ENCODE peak calls at places on chromosome 1, in six cellular contexts. H is heart right ventricle; Z is ascending aorta; A is AG04450; R is heart left ventricle; P is naive thymus-derived CD4-positive, alpha-beta T cell. X is an unnamed sample.

GRCh38 chr1:18632711-18633427 is 2.2 kb downstream of the PAX7 start:
- DNase-seq in Z (no peak), R (no peak), P (no peak), A (no peak), H (no peak), X (no peak)

GRCh38 chr1:197435224-197435623 is 167.2 kb downstream of the CRB1 start:
- DNase-seq in R (no peak), P (no peak), A (no peak), Z (no peak), H (no peak), X (no peak)

GRCh38 chr1:147478556-147478955 is 62.7 kb upstream of the BCL9 start:
- DNase-seq in P (no peak), Z (no peak), A (no peak), R (no peak), H (no peak), X (no peak)

GRCh38 chr1:44454704-44455103 is 49.6 kb downstream of the RNF220 start:
- DNase-seq in Z (no peak), A (no peak), H (no peak), P (no peak), R (no peak), X (no peak)

GRCh38 chr1:84260852-84261518 is 40.5 kb upstream of the SAMD13 start:
- DNase-seq in Z (no peak), H (no peak), R (no peak), P (no peak), A (no peak), X (no peak)

GRCh38 chr1:219837274-219837993 is 90.9 kb downstream of the SLC30A10 start:
- DNase-seq in R (no peak), P (no peak), Z (no peak), H (no peak), A (peak), X (no peak)

GRCh38 chr1:99727575-99728190 is 38.8 kb downstream of the FRRS1 start:
- DNase-seq in H (no peak), R (no peak), A (no peak), P (no peak), Z (no peak), X (no peak)

GRCh38 chr1:204733289-204733688 is 47.8 kb upstream of the LRRN2 start:
- DNase-seq in Z (no peak), H (no peak), A (no peak), P (no peak), R (no peak), X (no peak)

GRCh38 chr1:174954686-174955669 is 44.8 kb upstream of the CACYBP start:
- DNase-seq in H (no peak), R (no peak), P (no peak), Z (no peak), A (no peak), X (no peak)
- H3K27ac ChIP-seq in H (no peak), R (peak), P (no peak), Z (no peak), A (no peak), X (peak)

GRCh38 chr1:161164901-161165620 is 1.2 kb upstream of the PPOX start:
- DNase-seq in P (no peak), Z (no peak), A (no peak), R (no peak), H (no peak), X (no peak)
- H3K27ac ChIP-seq in P (peak), Z (peak), A (peak), R (peak), H (peak), X (peak)

GRCh38 chr1:156509424-156510035 is 9.0 kb upstream of the MEF2D start:
- DNase-seq in R (no peak), Z (no peak), A (no peak), H (no peak), P (no peak), X (no peak)
- H3K27ac ChIP-seq in R (peak), Z (peak), A (no peak), H (peak), P (no peak), X (peak)

DNA sequence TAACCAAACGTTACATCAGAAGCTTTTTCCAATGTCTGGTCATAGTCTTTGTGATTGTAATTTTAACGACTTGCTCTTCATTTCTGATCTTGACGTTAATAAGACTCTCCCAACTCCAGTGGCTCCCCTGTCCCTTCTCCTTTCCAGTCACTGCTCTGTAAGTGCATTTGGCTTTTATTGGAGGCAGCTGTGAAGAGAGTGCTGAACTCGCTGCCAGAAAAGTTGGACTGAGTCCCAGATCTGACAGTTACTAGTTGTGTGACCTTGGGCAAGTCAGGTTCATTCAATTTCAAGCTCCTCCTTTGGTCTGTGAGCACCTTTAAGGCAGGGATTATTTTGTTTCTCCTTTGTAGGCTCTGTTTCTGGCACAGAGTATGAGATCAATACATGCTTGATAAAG is 109.6 kb upstream of the TSPAN2 start:
- DNase-seq in R (peak), H (no peak), P (no peak), Z (no peak), A (no peak), X (no peak)
- H3K27ac ChIP-seq in R (no peak), H (no peak), P (no peak), Z (no peak), A (no peak), X (no peak)

DNA sequence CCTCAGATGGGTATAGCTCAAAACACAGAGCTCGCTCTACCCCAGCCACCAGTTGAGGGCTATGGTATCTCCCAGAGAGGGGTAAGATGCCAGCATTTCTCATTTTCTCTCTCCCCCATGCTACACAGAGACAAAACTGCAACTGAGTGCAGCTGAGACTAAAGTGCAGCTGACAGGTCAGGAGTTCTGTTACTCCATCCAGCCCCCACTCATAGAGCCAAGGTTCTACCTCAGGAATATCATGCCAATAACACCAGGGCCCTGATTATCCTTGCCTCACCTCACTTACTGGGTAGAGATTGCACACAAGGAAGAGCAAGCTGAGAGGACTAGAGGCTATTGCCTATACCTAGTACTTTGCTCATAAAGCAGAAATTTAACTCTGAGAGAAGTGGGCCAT is 34.6 kb downstream of the DPYD start:
- DNase-seq in A (no peak), P (no peak), H (no peak), R (no peak), Z (no peak), X (no peak)
- H3K27ac ChIP-seq in A (no peak), P (no peak), H (no peak), R (no peak), Z (no peak), X (no peak)

GRCh38 chr1:227934476-227935313 is 13.0 kb downstream of the WNT9A start:
- DNase-seq in Z (no peak), R (peak), A (no peak), H (no peak), P (no peak), X (no peak)
- H3K27ac ChIP-seq in Z (no peak), R (no peak), A (peak), H (peak), P (no peak), X (no peak)

DNA sequence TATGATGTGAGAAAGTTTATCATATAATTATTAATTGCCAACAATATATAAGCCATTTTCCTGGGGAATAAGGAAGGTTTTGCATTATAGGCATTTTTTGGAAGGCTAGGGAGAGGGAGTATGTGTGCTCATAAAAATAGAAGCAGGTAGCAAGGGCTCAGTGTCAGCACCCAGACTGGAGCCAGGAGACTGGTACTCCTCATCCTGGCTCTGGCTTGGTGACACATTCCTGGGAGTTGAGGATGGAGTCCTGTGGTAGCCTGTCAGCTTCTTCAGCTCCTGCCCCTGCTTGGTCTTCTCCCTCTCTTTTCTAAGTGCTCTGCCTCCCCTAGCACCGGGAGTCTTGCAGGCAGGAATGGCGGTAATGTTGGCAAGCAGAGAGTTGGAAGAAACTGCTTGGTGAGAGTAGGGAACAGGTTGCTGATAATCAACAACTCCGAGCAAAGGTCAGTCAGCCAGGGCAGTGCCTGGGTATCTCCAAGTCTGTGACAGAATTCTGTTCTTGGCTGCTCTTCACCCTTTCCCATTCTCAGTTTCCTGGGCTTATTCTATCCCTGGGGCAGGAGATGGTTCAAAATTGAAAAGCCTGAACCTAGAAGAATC is 23.0 kb downstream of the GIPC2 start:
- DNase-seq in P (no peak), Z (no peak), H (no peak), A (no peak), R (peak), X (no peak)
- H3K27ac ChIP-seq in P (no peak), Z (no peak), H (peak), A (no peak), R (peak), X (no peak)

DNA sequence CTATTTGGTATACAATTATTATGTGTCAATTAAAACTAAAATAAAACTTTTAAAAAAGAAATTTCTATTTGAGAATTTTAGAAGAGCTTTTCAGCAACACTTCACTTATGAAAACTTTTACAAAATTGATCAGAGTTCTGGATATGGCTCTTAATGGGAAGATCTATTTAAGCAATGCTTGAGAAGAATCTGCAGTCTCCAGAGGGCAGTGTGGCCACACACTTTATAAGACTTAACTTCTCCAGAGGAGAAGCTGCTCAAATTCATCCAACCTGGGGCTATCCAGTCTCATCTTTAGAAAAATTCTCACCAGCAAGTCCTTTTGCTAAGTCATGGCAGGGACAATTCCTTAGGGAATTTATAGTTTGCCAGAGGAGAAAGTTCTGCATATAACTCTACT is 25.2 kb upstream of the AGO1 start:
- DNase-seq in H (no peak), Z (no peak), P (no peak), R (no peak), A (no peak), X (no peak)
- H3K27ac ChIP-seq in H (no peak), Z (no peak), P (no peak), R (no peak), A (no peak), X (no peak)

GRCh38 chr1:227320476-227320875 is 2.2 kb upstream of the CDC42BPA start:
- DNase-seq in A (no peak), P (no peak), H (no peak), Z (no peak), R (no peak), X (no peak)

GRCh38 chr1:227318003-227318851 is at the start of gene CDC42BPA:
- DNase-seq in A (peak), Z (peak), H (peak), R (peak), P (peak), X (peak)

GRCh38 chr1:227316941-227317540 is 1.3 kb downstream of the CDC42BPA start:
- DNase-seq in A (no peak), H (no peak), Z (no peak), P (no peak), R (no peak), X (no peak)

GRCh38 chr1:227317541-227318002 is 720 bp downstream of the CDC42BPA start:
- DNase-seq in R (peak), Z (peak), A (no peak), P (no peak), H (peak), X (peak)

DNA sequence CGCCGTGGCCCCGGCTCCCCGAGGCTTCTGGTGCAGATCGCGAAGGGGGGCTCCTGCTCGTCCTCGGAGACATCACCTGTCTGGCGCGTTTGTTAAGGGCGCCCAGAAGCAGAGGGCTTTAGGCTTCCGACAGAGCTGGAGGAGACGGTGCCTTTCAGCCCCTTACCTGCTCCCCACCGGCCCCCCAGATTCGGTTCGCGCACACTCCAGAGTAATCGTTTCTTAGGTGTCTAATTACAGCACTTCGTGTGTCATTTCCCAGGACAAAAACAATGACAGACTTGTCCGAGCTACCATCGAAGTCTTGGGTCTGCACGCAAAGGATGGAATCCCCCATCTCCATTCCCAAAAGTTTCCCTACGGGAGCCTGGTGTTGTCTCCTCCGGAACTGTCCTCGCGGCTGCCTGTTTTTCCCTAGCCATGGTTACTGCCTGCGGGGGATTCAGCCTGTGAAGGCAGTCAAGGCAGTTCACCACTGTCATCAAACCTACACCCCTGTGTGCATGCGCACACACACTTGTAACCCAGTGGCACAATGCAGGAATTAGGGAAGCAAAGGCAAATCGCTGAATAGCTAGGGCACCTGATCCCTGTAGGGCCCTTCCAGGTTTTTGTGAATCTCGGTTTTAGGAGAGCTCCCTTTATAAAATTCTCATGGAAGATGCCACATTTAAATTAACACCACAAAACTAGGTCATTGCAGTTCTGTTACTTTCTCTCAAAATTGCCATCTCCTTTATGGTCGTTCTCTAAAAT is 738 bp upstream of the CDC42BPA start:
- DNase-seq in H (peak), A (no peak), P (peak), R (peak), Z (peak), X (peak)
- H3K27ac ChIP-seq in H (peak), A (peak), P (no peak), R (peak), Z (peak), X (peak)